ENCODE peak calls at places on chromosome X, in nine cellular contexts. One of them, this sample, is unnamed.

GRCh38 chrX:69079278-69079677 is 86.0 kb downstream of the PJA1 start:
- DNase-seq in MM.1S: no peak
- DNase-seq in CD8-positive, alpha-beta T cell: no peak
- DNase-seq in right cardiac atrium: no peak
- DNase-seq in heart left ventricle: no peak
- DNase-seq in CD4-positive, alpha-beta memory T cell: no peak
- DNase-seq in right atrium auricular region: no peak
- DNase-seq in stomach: no peak
- DNase-seq in ascending aorta: no peak
- DNase-seq in this sample: no peak

GRCh38 chrX:136030357-136031225 is 45.4 kb downstream of the SLC9A6 start:
- DNase-seq in MM.1S: peak
- DNase-seq in CD8-positive, alpha-beta T cell: no peak
- DNase-seq in right cardiac atrium: peak
- DNase-seq in heart left ventricle: peak
- DNase-seq in CD4-positive, alpha-beta memory T cell: no peak
- DNase-seq in right atrium auricular region: peak
- DNase-seq in stomach: no peak
- DNase-seq in ascending aorta: peak
- DNase-seq in this sample: no peak

GRCh38 chrX:43682726-43683125 is 26.6 kb downstream of the MAOA start:
- DNase-seq in MM.1S: no peak
- DNase-seq in CD8-positive, alpha-beta T cell: no peak
- DNase-seq in right cardiac atrium: no peak
- DNase-seq in heart left ventricle: no peak
- DNase-seq in CD4-positive, alpha-beta memory T cell: no peak
- DNase-seq in right atrium auricular region: no peak
- DNase-seq in stomach: no peak
- DNase-seq in ascending aorta: no peak
- DNase-seq in this sample: no peak

GRCh38 chrX:68307767-68308166 is 125.5 kb downstream of the OPHN1 start:
- DNase-seq in MM.1S: peak
- DNase-seq in CD8-positive, alpha-beta T cell: no peak
- DNase-seq in right cardiac atrium: no peak
- DNase-seq in heart left ventricle: no peak
- DNase-seq in CD4-positive, alpha-beta memory T cell: no peak
- DNase-seq in right atrium auricular region: no peak
- DNase-seq in stomach: no peak
- DNase-seq in ascending aorta: no peak
- DNase-seq in this sample: no peak

GRCh38 chrX:42714981-42715688 is 62.8 kb downstream of the PPP1R2C start:
- DNase-seq in MM.1S: no peak
- DNase-seq in CD8-positive, alpha-beta T cell: no peak
- DNase-seq in right cardiac atrium: peak
- DNase-seq in heart left ventricle: peak
- DNase-seq in CD4-positive, alpha-beta memory T cell: peak
- DNase-seq in right atrium auricular region: no peak
- DNase-seq in stomach: peak
- DNase-seq in ascending aorta: peak
- DNase-seq in this sample: peak

GRCh38 chrX:134933248-134933647 is 57.5 kb upstream of the SMIM10 start:
- DNase-seq in MM.1S: no peak
- DNase-seq in CD8-positive, alpha-beta T cell: no peak
- DNase-seq in right cardiac atrium: no peak
- DNase-seq in heart left ventricle: no peak
- DNase-seq in CD4-positive, alpha-beta memory T cell: no peak
- DNase-seq in right atrium auricular region: no peak
- DNase-seq in stomach: no peak
- DNase-seq in ascending aorta: no peak
- DNase-seq in this sample: no peak

GRCh38 chrX:39674771-39675553 is 422.8 kb downstream of the BCOR start:
- DNase-seq in MM.1S: no peak
- DNase-seq in CD8-positive, alpha-beta T cell: no peak
- DNase-seq in right cardiac atrium: no peak
- DNase-seq in heart left ventricle: no peak
- DNase-seq in CD4-positive, alpha-beta memory T cell: no peak
- DNase-seq in right atrium auricular region: no peak
- DNase-seq in stomach: no peak
- DNase-seq in ascending aorta: no peak
- DNase-seq in this sample: no peak

GRCh38 chrX:41759817-41760216 is 35.8 kb downstream of the GPR82 start:
- DNase-seq in MM.1S: peak
- DNase-seq in CD8-positive, alpha-beta T cell: no peak
- DNase-seq in right cardiac atrium: no peak
- DNase-seq in heart left ventricle: no peak
- DNase-seq in CD4-positive, alpha-beta memory T cell: peak
- DNase-seq in right atrium auricular region: no peak
- DNase-seq in stomach: no peak
- DNase-seq in ascending aorta: no peak
- DNase-seq in this sample: no peak

DNA sequence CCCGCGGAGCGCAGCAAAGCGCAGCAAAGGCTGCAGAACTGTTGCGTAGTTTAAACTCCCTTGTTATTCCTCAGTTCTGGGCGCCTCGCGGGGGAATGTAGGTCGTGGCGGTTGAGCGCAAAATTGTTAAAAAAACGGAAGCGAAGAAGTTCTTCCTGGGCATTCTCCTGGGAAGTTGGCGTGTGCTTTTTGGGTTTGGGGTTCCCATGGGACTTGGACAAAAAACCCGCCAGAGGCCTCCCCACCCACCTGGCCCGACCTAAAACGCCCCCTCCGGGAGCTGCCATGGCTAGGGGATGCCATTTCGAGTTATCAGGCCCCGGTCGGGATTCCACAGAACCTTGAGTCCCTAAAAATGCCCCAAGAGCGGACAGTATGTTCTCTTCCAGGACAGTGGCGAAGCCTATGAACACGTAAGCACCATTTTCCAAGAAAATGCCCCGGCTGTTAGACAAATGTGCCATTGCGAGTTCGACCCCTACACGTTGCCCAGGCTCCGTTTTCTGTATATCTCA is 8.9 kb downstream of the ZIC3 start:
- DNase-seq in MM.1S: no peak
- DNase-seq in CD8-positive, alpha-beta T cell: no peak
- DNase-seq in right cardiac atrium: no peak
- DNase-seq in heart left ventricle: no peak
- DNase-seq in CD4-positive, alpha-beta memory T cell: no peak
- DNase-seq in right atrium auricular region: no peak
- DNase-seq in stomach: no peak
- DNase-seq in ascending aorta: no peak
- DNase-seq in this sample: no peak
- H3K4me3 ChIP-seq in MM.1S: no peak
- H3K4me3 ChIP-seq in CD8-positive, alpha-beta T cell: no peak
- H3K4me3 ChIP-seq in right cardiac atrium: no peak
- H3K4me3 ChIP-seq in heart left ventricle: no peak
- H3K4me3 ChIP-seq in CD4-positive, alpha-beta memory T cell: no peak
- H3K4me3 ChIP-seq in right atrium auricular region: no peak
- H3K4me3 ChIP-seq in stomach: no peak
- H3K4me3 ChIP-seq in ascending aorta: no peak
- H3K4me3 ChIP-seq in this sample: no peak

DNA sequence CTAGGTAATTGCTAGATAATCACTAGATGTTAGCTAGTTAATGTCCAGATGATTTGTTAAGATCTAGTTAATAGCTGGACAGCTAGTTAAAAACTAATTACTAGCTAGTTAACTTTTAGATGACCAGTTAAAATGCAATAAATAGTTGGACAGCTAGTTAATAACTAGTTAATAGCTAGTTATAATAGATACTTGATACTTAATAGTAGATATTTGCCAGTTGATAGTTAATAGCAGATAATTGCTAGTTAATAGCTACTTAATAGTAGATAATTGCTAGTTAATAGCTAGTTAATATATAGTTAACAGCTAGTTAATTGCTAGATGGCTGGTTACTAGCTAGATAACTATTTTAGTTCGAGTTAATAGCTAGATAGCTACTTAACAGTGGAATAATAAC is 631.4 kb upstream of the CT83 start:
- DNase-seq in MM.1S: no peak
- DNase-seq in CD8-positive, alpha-beta T cell: no peak
- DNase-seq in right cardiac atrium: no peak
- DNase-seq in heart left ventricle: no peak
- DNase-seq in CD4-positive, alpha-beta memory T cell: no peak
- DNase-seq in right atrium auricular region: no peak
- DNase-seq in stomach: no peak
- DNase-seq in ascending aorta: no peak
- DNase-seq in this sample: no peak
- H3K4me3 ChIP-seq in MM.1S: no peak
- H3K4me3 ChIP-seq in CD8-positive, alpha-beta T cell: no peak
- H3K4me3 ChIP-seq in right cardiac atrium: no peak
- H3K4me3 ChIP-seq in heart left ventricle: no peak
- H3K4me3 ChIP-seq in CD4-positive, alpha-beta memory T cell: no peak
- H3K4me3 ChIP-seq in right atrium auricular region: no peak
- H3K4me3 ChIP-seq in stomach: no peak
- H3K4me3 ChIP-seq in ascending aorta: no peak
- H3K4me3 ChIP-seq in this sample: no peak

DNA sequence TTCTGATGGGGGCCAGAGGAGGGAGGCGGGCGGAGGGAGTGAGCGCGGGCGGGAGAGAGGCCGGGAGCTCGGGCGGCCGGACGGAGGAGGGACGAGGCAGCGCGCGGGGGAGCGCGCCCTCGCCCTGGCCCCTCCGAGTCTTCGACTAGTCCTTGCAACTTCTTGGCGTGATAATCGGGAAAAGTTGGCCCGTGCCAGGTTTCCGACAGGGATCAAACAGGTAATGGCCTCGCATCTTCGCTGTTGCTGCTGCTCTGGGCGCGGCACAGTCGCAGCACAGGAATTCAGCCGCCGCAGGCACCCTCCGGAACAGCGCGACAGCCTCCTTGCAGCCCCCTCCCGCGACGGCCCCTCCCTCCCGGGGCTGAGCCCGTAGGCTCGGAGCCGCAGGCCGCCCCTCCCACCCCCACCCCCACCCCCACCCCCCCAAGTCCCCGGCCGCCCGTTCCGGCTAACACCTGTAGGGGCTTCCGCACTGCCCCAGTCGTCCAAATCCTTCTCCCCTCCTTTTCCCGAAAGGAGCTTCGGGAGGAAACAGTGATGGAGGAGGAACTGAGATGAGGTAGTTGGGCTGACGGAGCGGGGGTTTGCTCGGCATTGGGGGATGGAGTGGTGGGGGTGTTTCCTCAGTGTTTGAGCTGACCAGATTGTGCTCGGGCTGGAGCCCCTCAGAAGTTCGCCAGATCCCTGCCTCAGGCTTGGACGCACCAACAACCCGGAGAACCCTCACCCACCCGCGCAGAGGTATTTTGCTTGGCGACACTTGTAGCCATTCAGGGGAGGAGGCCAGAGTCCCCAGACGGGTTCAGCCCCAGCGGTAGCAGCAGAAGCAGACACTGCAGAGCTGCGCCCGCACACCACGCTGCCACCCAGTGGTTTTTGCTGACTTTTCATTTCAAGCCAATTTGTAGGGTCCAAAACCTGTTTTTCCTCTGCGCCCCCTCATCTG is at the start of gene FGF13:
- DNase-seq in MM.1S: peak
- DNase-seq in CD8-positive, alpha-beta T cell: no peak
- DNase-seq in right cardiac atrium: peak
- DNase-seq in heart left ventricle: peak
- DNase-seq in CD4-positive, alpha-beta memory T cell: no peak
- DNase-seq in right atrium auricular region: no peak
- DNase-seq in stomach: peak
- DNase-seq in ascending aorta: peak
- DNase-seq in this sample: peak
- H3K4me3 ChIP-seq in MM.1S: peak
- H3K4me3 ChIP-seq in CD8-positive, alpha-beta T cell: no peak
- H3K4me3 ChIP-seq in right cardiac atrium: peak
- H3K4me3 ChIP-seq in heart left ventricle: peak
- H3K4me3 ChIP-seq in CD4-positive, alpha-beta memory T cell: no peak
- H3K4me3 ChIP-seq in right atrium auricular region: peak
- H3K4me3 ChIP-seq in stomach: peak
- H3K4me3 ChIP-seq in ascending aorta: peak
- H3K4me3 ChIP-seq in this sample: peak

GRCh38 chrX:9430346-9430745 is 34.5 kb upstream of the TBL1X start:
- DNase-seq in MM.1S: no peak
- DNase-seq in CD8-positive, alpha-beta T cell: no peak
- DNase-seq in right cardiac atrium: no peak
- DNase-seq in heart left ventricle: no peak
- DNase-seq in CD4-positive, alpha-beta memory T cell: no peak
- DNase-seq in right atrium auricular region: no peak
- DNase-seq in stomach: no peak
- DNase-seq in ascending aorta: no peak
- DNase-seq in this sample: no peak
- H3K4me3 ChIP-seq in MM.1S: no peak
- H3K4me3 ChIP-seq in CD8-positive, alpha-beta T cell: no peak
- H3K4me3 ChIP-seq in right cardiac atrium: no peak
- H3K4me3 ChIP-seq in heart left ventricle: no peak
- H3K4me3 ChIP-seq in CD4-positive, alpha-beta memory T cell: no peak
- H3K4me3 ChIP-seq in right atrium auricular region: no peak
- H3K4me3 ChIP-seq in stomach: no peak
- H3K4me3 ChIP-seq in ascending aorta: no peak
- H3K4me3 ChIP-seq in this sample: no peak

DNA sequence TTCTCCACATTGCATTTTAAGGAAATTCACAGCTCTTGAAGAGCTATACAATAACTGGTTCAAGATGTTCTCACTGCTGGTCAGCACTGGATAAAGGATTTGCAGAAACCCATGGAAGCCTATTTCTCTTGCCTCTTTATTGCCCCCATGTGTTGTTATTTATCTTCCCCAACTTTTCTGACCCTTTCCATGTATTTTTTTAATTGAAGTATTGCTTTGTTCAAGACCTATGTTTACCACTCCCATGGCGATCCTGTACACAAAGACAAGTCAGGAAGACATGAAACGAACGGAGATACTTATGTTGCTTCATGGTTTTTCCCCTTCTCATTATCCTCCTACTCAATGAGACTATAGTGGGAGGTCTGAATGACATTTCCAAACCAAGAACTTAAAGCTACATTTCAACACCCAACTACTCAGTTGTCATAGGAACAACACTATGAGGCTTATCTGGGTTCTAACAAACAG is 566.4 kb upstream of the DIPK2B start:
- DNase-seq in MM.1S: no peak
- DNase-seq in CD8-positive, alpha-beta T cell: no peak
- DNase-seq in right cardiac atrium: no peak
- DNase-seq in heart left ventricle: no peak
- DNase-seq in CD4-positive, alpha-beta memory T cell: no peak
- DNase-seq in right atrium auricular region: no peak
- DNase-seq in stomach: no peak
- DNase-seq in ascending aorta: no peak
- DNase-seq in this sample: no peak
- H3K4me3 ChIP-seq in MM.1S: no peak
- H3K4me3 ChIP-seq in CD8-positive, alpha-beta T cell: no peak
- H3K4me3 ChIP-seq in right cardiac atrium: peak
- H3K4me3 ChIP-seq in heart left ventricle: peak
- H3K4me3 ChIP-seq in CD4-positive, alpha-beta memory T cell: peak
- H3K4me3 ChIP-seq in right atrium auricular region: peak
- H3K4me3 ChIP-seq in stomach: peak
- H3K4me3 ChIP-seq in ascending aorta: peak
- H3K4me3 ChIP-seq in this sample: peak

DNA sequence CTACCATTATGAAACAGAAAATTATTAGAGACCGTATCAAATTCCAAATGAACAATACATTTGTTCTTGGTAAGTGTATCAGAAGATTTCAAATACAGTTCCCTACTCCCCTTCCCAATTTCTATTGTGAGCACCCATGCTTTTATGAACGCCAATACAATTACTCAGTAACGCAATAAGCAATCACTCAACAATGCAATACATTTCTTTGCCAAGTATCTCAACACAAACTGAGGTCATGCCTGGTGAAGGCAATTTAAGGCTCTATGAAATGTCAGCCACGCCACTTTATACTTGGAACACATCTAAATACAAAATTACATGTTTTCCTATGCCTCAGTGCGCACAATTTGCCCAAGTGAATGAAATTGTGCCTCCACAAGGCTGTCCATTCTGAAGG is 712 bp downstream of the PNPLA4 start:
- DNase-seq in MM.1S: no peak
- DNase-seq in CD8-positive, alpha-beta T cell: no peak
- DNase-seq in right cardiac atrium: no peak
- DNase-seq in heart left ventricle: no peak
- DNase-seq in CD4-positive, alpha-beta memory T cell: no peak
- DNase-seq in right atrium auricular region: no peak
- DNase-seq in stomach: no peak
- DNase-seq in ascending aorta: no peak
- DNase-seq in this sample: no peak
- H3K4me3 ChIP-seq in MM.1S: peak
- H3K4me3 ChIP-seq in CD8-positive, alpha-beta T cell: peak
- H3K4me3 ChIP-seq in right cardiac atrium: peak
- H3K4me3 ChIP-seq in heart left ventricle: peak
- H3K4me3 ChIP-seq in CD4-positive, alpha-beta memory T cell: no peak
- H3K4me3 ChIP-seq in right atrium auricular region: peak
- H3K4me3 ChIP-seq in stomach: peak
- H3K4me3 ChIP-seq in ascending aorta: peak
- H3K4me3 ChIP-seq in this sample: peak

This sample was measured in upper lobe of right lung.